ENCODE peak calls at places on chromosomes 6 and 20, in nine cellular contexts. One of them, this sample, is unnamed. For H3K4me1, the result is how much of the 10 kb centered on the place peaks cover.

GRCh38 chr6:161635975-161636374 is 362.1 kb upstream of the AGPAT4 start:
- DNase-seq in psoas muscle: no peak
- DNase-seq in endodermal cell: no peak
- DNase-seq in cardiac muscle cell: no peak
- DNase-seq in IMR-90: no peak
- DNase-seq in naive thymus-derived CD4-positive, alpha-beta T cell: no peak
- DNase-seq in suprapubic skin: no peak
- DNase-seq in esophagus squamous epithelium: no peak
- DNase-seq in GM23248: no peak
- DNase-seq in this sample: no peak

GRCh38 chr6:11785449-11785951 is 6.9 kb upstream of the ADTRP start:
- DNase-seq in endodermal cell: no peak
- DNase-seq in cardiac muscle cell: no peak
- DNase-seq in naive thymus-derived CD4-positive, alpha-beta T cell: no peak
- DNase-seq in psoas muscle: no peak
- DNase-seq in esophagus squamous epithelium: no peak
- DNase-seq in GM23248: no peak
- DNase-seq in suprapubic skin: no peak
- DNase-seq in IMR-90: no peak
- DNase-seq in this sample: no peak

GRCh38 chr20:407953-408842 is at the start of gene RBCK1:
- DNase-seq in GM23248: peak
- DNase-seq in IMR-90: peak
- DNase-seq in esophagus squamous epithelium: no peak
- DNase-seq in psoas muscle: peak
- DNase-seq in endodermal cell: peak
- DNase-seq in suprapubic skin: peak
- DNase-seq in naive thymus-derived CD4-positive, alpha-beta T cell: peak
- DNase-seq in cardiac muscle cell: peak
- DNase-seq in this sample: peak

GRCh38 chr6:137182654-137183073 is 9.2 kb upstream of the IL22RA2 start:
- DNase-seq in cardiac muscle cell: no peak
- DNase-seq in naive thymus-derived CD4-positive, alpha-beta T cell: no peak
- DNase-seq in esophagus squamous epithelium: no peak
- DNase-seq in endodermal cell: no peak
- DNase-seq in suprapubic skin: no peak
- DNase-seq in IMR-90: no peak
- DNase-seq in psoas muscle: no peak
- DNase-seq in GM23248: no peak
- DNase-seq in this sample: no peak

GRCh38 chr6:52725133-52725529 is 38.1 kb downstream of the GSTA2 start:
- DNase-seq in naive thymus-derived CD4-positive, alpha-beta T cell: no peak
- DNase-seq in GM23248: peak
- DNase-seq in IMR-90: no peak
- DNase-seq in suprapubic skin: no peak
- DNase-seq in psoas muscle: no peak
- DNase-seq in endodermal cell: no peak
- DNase-seq in cardiac muscle cell: no peak
- DNase-seq in esophagus squamous epithelium: no peak
- DNase-seq in this sample: no peak

GRCh38 chr6:152087096-152087495 is 279.6 kb downstream of the ESR1 start:
- DNase-seq in GM23248: no peak
- DNase-seq in IMR-90: peak
- DNase-seq in naive thymus-derived CD4-positive, alpha-beta T cell: no peak
- DNase-seq in psoas muscle: no peak
- DNase-seq in esophagus squamous epithelium: no peak
- DNase-seq in suprapubic skin: no peak
- DNase-seq in endodermal cell: no peak
- DNase-seq in cardiac muscle cell: no peak
- DNase-seq in this sample: peak

GRCh38 chr6:11241793-11242201 is 9.3 kb upstream of the NEDD9 start:
- DNase-seq in endodermal cell: peak
- DNase-seq in esophagus squamous epithelium: no peak
- DNase-seq in suprapubic skin: peak
- DNase-seq in naive thymus-derived CD4-positive, alpha-beta T cell: no peak
- DNase-seq in psoas muscle: peak
- DNase-seq in cardiac muscle cell: peak
- DNase-seq in GM23248: peak
- DNase-seq in IMR-90: no peak
- DNase-seq in this sample: no peak

GRCh38 chr6:23905301-23905700 is 220.7 kb upstream of the NRSN1 start:
- DNase-seq in GM23248: no peak
- DNase-seq in psoas muscle: no peak
- DNase-seq in IMR-90: no peak
- DNase-seq in suprapubic skin: no peak
- DNase-seq in endodermal cell: no peak
- DNase-seq in cardiac muscle cell: no peak
- DNase-seq in esophagus squamous epithelium: no peak
- DNase-seq in naive thymus-derived CD4-positive, alpha-beta T cell: no peak
- DNase-seq in this sample: no peak

GRCh38 chr6:5532941-5533340 is 271.6 kb downstream of the FARS2 start:
- DNase-seq in psoas muscle: no peak
- DNase-seq in endodermal cell: no peak
- DNase-seq in suprapubic skin: no peak
- DNase-seq in naive thymus-derived CD4-positive, alpha-beta T cell: no peak
- DNase-seq in IMR-90: no peak
- DNase-seq in esophagus squamous epithelium: no peak
- DNase-seq in GM23248: no peak
- DNase-seq in cardiac muscle cell: no peak
- DNase-seq in this sample: no peak

GRCh38 chr6:17673543-17674254 is 33.0 kb downstream of the NUP153 start:
- DNase-seq in endodermal cell: no peak
- DNase-seq in esophagus squamous epithelium: no peak
- DNase-seq in GM23248: no peak
- DNase-seq in suprapubic skin: no peak
- DNase-seq in cardiac muscle cell: no peak
- DNase-seq in naive thymus-derived CD4-positive, alpha-beta T cell: no peak
- DNase-seq in IMR-90: no peak
- DNase-seq in psoas muscle: no peak
- DNase-seq in this sample: no peak

GRCh38 chr6:79597155-79597554 is 34.0 kb upstream of the SH3BGRL2 start:
- DNase-seq in IMR-90: no peak
- DNase-seq in cardiac muscle cell: no peak
- DNase-seq in esophagus squamous epithelium: no peak
- DNase-seq in GM23248: no peak
- DNase-seq in suprapubic skin: no peak
- DNase-seq in endodermal cell: no peak
- DNase-seq in psoas muscle: no peak
- DNase-seq in naive thymus-derived CD4-positive, alpha-beta T cell: no peak
- DNase-seq in this sample: no peak

GRCh38 chr20:2809690-2810089 is 5.1 kb upstream of the C20orf141 start:
- DNase-seq in esophagus squamous epithelium: no peak
- DNase-seq in cardiac muscle cell: no peak
- DNase-seq in GM23248: no peak
- DNase-seq in IMR-90: no peak
- DNase-seq in suprapubic skin: peak
- DNase-seq in endodermal cell: no peak
- DNase-seq in psoas muscle: no peak
- DNase-seq in naive thymus-derived CD4-positive, alpha-beta T cell: no peak
- DNase-seq in this sample: no peak

GRCh38 chr6:83096791-83097190 is 29.3 kb downstream of the DOP1A start:
- DNase-seq in esophagus squamous epithelium: no peak
- DNase-seq in psoas muscle: no peak
- DNase-seq in cardiac muscle cell: no peak
- DNase-seq in suprapubic skin: no peak
- DNase-seq in endodermal cell: no peak
- DNase-seq in IMR-90: peak
- DNase-seq in naive thymus-derived CD4-positive, alpha-beta T cell: no peak
- DNase-seq in GM23248: peak
- DNase-seq in this sample: no peak

GRCh38 chr6:20826378-20826777 is 292.1 kb downstream of the CDKAL1 start:
- DNase-seq in IMR-90: peak
- DNase-seq in esophagus squamous epithelium: no peak
- DNase-seq in psoas muscle: no peak
- DNase-seq in cardiac muscle cell: no peak
- DNase-seq in suprapubic skin: no peak
- DNase-seq in naive thymus-derived CD4-positive, alpha-beta T cell: no peak
- DNase-seq in endodermal cell: no peak
- DNase-seq in GM23248: peak
- DNase-seq in this sample: peak

GRCh38 chr20:577167-577791 is 32.8 kb downstream of the TCF15 start:
- DNase-seq in cardiac muscle cell: no peak
- DNase-seq in naive thymus-derived CD4-positive, alpha-beta T cell: no peak
- DNase-seq in suprapubic skin: peak
- DNase-seq in psoas muscle: no peak
- DNase-seq in endodermal cell: peak
- DNase-seq in GM23248: peak
- DNase-seq in esophagus squamous epithelium: no peak
- DNase-seq in IMR-90: peak
- DNase-seq in this sample: peak

DNA sequence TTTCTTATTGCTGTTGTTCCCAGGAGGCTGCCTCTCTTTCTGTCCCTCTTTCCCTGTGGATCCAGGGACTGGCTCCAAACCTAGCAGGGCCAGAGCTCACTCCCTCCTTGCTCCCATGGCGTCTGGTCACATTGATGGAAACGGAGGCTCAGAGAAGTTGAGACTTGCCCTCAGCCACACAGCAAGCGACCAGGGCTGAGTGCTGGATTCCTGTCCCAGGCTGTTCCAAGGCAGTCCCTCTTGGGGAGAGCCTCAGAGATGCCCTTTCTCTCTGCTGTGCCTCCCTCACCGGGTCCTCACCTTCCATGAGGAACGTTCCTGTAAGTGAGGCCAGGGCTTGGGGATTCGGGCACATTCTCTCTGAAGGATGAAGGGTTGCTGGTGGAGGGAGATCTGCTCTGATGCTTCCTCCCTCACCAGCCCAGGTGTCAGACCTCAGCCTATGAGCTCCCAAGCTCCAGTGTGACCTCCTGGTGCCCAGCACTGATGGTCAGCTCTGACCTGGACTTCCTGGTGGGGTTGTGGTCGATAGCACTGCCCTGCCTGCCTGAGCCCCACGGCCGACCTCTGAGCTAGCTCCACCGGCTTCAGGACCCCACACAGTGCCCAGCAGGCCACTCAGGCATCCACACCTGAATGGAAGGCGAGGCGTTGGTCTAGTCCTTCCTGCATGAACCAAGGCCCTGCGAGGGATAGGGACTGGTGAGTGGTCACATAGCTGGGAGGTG is 26.8 kb downstream of the SUN5 start:
- DNase-seq in psoas muscle: no peak
- DNase-seq in naive thymus-derived CD4-positive, alpha-beta T cell: no peak
- DNase-seq in suprapubic skin: peak
- DNase-seq in cardiac muscle cell: no peak
- DNase-seq in IMR-90: no peak
- DNase-seq in esophagus squamous epithelium: no peak
- DNase-seq in endodermal cell: peak
- DNase-seq in GM23248: no peak
- DNase-seq in this sample: no peak
- H3K4me1 ChIP-seq in psoas muscle: under half
- H3K4me1 ChIP-seq in naive thymus-derived CD4-positive, alpha-beta T cell: under half
- H3K4me1 ChIP-seq in suprapubic skin: under half
- H3K4me1 ChIP-seq in cardiac muscle cell: under half
- H3K4me1 ChIP-seq in IMR-90: under half
- H3K4me1 ChIP-seq in esophagus squamous epithelium: under half
- H3K4me1 ChIP-seq in endodermal cell: under half
- H3K4me1 ChIP-seq in GM23248: under half
- H3K4me1 ChIP-seq in this sample: under half

GRCh38 chr20:48816282-48816860 is 11.4 kb downstream of the PREX1 start:
- DNase-seq in cardiac muscle cell: no peak
- DNase-seq in suprapubic skin: no peak
- DNase-seq in GM23248: no peak
- DNase-seq in esophagus squamous epithelium: no peak
- DNase-seq in psoas muscle: no peak
- DNase-seq in endodermal cell: no peak
- DNase-seq in IMR-90: no peak
- DNase-seq in naive thymus-derived CD4-positive, alpha-beta T cell: no peak
- DNase-seq in this sample: no peak
- H3K4me1 ChIP-seq in cardiac muscle cell: under half
- H3K4me1 ChIP-seq in suprapubic skin: under half
- H3K4me1 ChIP-seq in GM23248: under half
- H3K4me1 ChIP-seq in esophagus squamous epithelium: under half
- H3K4me1 ChIP-seq in psoas muscle: under half
- H3K4me1 ChIP-seq in endodermal cell: under half
- H3K4me1 ChIP-seq in IMR-90: under half
- H3K4me1 ChIP-seq in naive thymus-derived CD4-positive, alpha-beta T cell: half or more
- H3K4me1 ChIP-seq in this sample: under half

DNA sequence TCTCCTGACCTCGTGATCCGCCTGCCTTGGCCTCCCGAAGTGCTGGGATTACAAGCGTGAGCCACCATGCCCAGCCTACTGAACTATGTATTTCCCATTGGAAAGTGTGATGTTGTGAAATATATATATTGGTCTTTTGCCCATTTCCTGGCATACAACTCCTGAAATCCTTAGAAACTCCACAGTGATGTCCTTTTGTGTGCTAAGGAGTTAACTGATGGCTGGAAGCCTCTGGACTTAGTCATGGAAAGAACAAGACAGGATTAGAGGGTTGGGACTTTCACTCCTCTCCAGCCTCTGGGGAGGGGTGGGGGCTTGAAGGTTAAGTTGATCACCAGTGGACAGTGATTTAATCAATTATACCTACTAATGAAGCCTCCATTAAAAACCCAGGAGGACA is 7.1 kb downstream of the PANK2 start:
- DNase-seq in endodermal cell: no peak
- DNase-seq in cardiac muscle cell: no peak
- DNase-seq in naive thymus-derived CD4-positive, alpha-beta T cell: no peak
- DNase-seq in GM23248: peak
- DNase-seq in suprapubic skin: no peak
- DNase-seq in IMR-90: peak
- DNase-seq in esophagus squamous epithelium: no peak
- DNase-seq in psoas muscle: no peak
- DNase-seq in this sample: peak
- H3K4me1 ChIP-seq in endodermal cell: under half
- H3K4me1 ChIP-seq in cardiac muscle cell: under half
- H3K4me1 ChIP-seq in naive thymus-derived CD4-positive, alpha-beta T cell: under half
- H3K4me1 ChIP-seq in GM23248: half or more
- H3K4me1 ChIP-seq in suprapubic skin: half or more
- H3K4me1 ChIP-seq in IMR-90: under half
- H3K4me1 ChIP-seq in esophagus squamous epithelium: under half
- H3K4me1 ChIP-seq in psoas muscle: under half
- H3K4me1 ChIP-seq in this sample: under half

GRCh38 chr20:50192364-50193168 is 1.9 kb downstream of the CEBPB start:
- DNase-seq in esophagus squamous epithelium: no peak
- DNase-seq in psoas muscle: peak
- DNase-seq in IMR-90: peak
- DNase-seq in GM23248: peak
- DNase-seq in cardiac muscle cell: peak
- DNase-seq in endodermal cell: peak
- DNase-seq in suprapubic skin: peak
- DNase-seq in naive thymus-derived CD4-positive, alpha-beta T cell: peak
- DNase-seq in this sample: peak

GRCh38 chr20:50191566-50192363 is 1.1 kb downstream of the CEBPB start:
- DNase-seq in psoas muscle: peak
- DNase-seq in GM23248: peak
- DNase-seq in cardiac muscle cell: peak
- DNase-seq in naive thymus-derived CD4-positive, alpha-beta T cell: peak
- DNase-seq in endodermal cell: peak
- DNase-seq in IMR-90: peak
- DNase-seq in suprapubic skin: peak
- DNase-seq in esophagus squamous epithelium: peak
- DNase-seq in this sample: peak

GRCh38 chr20:50194831-50195523 is 4.3 kb downstream of the CEBPB start:
- DNase-seq in endodermal cell: peak
- DNase-seq in GM23248: no peak
- DNase-seq in psoas muscle: peak
- DNase-seq in cardiac muscle cell: no peak
- DNase-seq in suprapubic skin: no peak
- DNase-seq in naive thymus-derived CD4-positive, alpha-beta T cell: no peak
- DNase-seq in esophagus squamous epithelium: no peak
- DNase-seq in IMR-90: no peak
- DNase-seq in this sample: peak

GRCh38 chr20:50193851-50194830 is 3.5 kb downstream of the CEBPB start:
- DNase-seq in GM23248: peak
- DNase-seq in esophagus squamous epithelium: no peak
- DNase-seq in psoas muscle: peak
- DNase-seq in endodermal cell: peak
- DNase-seq in cardiac muscle cell: no peak
- DNase-seq in naive thymus-derived CD4-positive, alpha-beta T cell: no peak
- DNase-seq in suprapubic skin: no peak
- DNase-seq in IMR-90: peak
- DNase-seq in this sample: peak

GRCh38 chr20:50193169-50193850 is 2.7 kb downstream of the CEBPB start:
- DNase-seq in cardiac muscle cell: no peak
- DNase-seq in naive thymus-derived CD4-positive, alpha-beta T cell: no peak
- DNase-seq in IMR-90: peak
- DNase-seq in psoas muscle: no peak
- DNase-seq in suprapubic skin: no peak
- DNase-seq in esophagus squamous epithelium: no peak
- DNase-seq in endodermal cell: peak
- DNase-seq in GM23248: peak
- DNase-seq in this sample: peak
- H3K4me1 ChIP-seq in cardiac muscle cell: under half
- H3K4me1 ChIP-seq in naive thymus-derived CD4-positive, alpha-beta T cell: under half
- H3K4me1 ChIP-seq in IMR-90: under half
- H3K4me1 ChIP-seq in psoas muscle: under half
- H3K4me1 ChIP-seq in suprapubic skin: under half
- H3K4me1 ChIP-seq in esophagus squamous epithelium: under half
- H3K4me1 ChIP-seq in endodermal cell: under half
- H3K4me1 ChIP-seq in GM23248: under half
- H3K4me1 ChIP-seq in this sample: under half

This sample was measured in mesenchymal stem cell.